ENCODE peak calls at places on chromosome 19, in four cellular contexts. E, M, L and V are unnamed samples.

GRCh38 chr19:54136086-54136863 is 1.3 kb upstream of the CNOT3 start:
- DNase-seq in E (no peak), M (no peak), L (no peak), V (no peak)

GRCh38 chr19:16445238-16446107 is 26.3 kb downstream of the EPS15L1 start:
- DNase-seq in E (no peak), M (no peak), L (no peak), V (peak)

GRCh38 chr19:11142528-11143171 is 12.9 kb downstream of the SPC24 start:
- DNase-seq in E (peak), M (peak), L (peak), V (peak)

GRCh38 chr19:11736696-11737095 is 2.0 kb downstream of the ZNF823 start:
- DNase-seq in E (peak), M (no peak), L (no peak), V (no peak)

GRCh38 chr19:1813837-1814217 is 1.8 kb upstream of the ATP8B3 start:
- DNase-seq in E (no peak), M (no peak), L (no peak), V (no peak)

GRCh38 chr19:16417660-16418596 is 53.8 kb downstream of the EPS15L1 start:
- DNase-seq in E (peak), M (peak), L (peak), V (peak)

GRCh38 chr19:58545286-58546068 is 1.6 kb downstream of the TRIM28 start:
- DNase-seq in E (no peak), M (no peak), L (no peak), V (no peak)

GRCh38 chr19:39768334-39768733 is 10.3 kb upstream of the LEUTX start:
- DNase-seq in E (no peak), M (no peak), L (no peak), V (no peak)

GRCh38 chr19:42401365-42402303 is 11.5 kb upstream of the CNFN start:
- DNase-seq in E (peak), M (peak), L (peak), V (peak)

GRCh38 chr19:10284641-10285278 is 2.0 kb upstream of the ICAM4 start:
- DNase-seq in E (no peak), M (no peak), L (no peak), V (no peak)

GRCh38 chr19:45152504-45153338 is 8.1 kb downstream of the NKPD1 start:
- DNase-seq in E (no peak), M (peak), L (no peak), V (no peak)

GRCh38 chr19:2451741-2452140 is 5.0 kb downstream of the LMNB2 start:
- DNase-seq in E (no peak), M (no peak), L (no peak), V (no peak)

GRCh38 chr19:22260499-22260898 is 25.7 kb upstream of the ZNF729 start:
- DNase-seq in E (no peak), M (no peak), L (no peak), V (no peak)

GRCh38 chr19:16078311-16078758 is 2.0 kb downstream of the TPM4 start:
- DNase-seq in E (no peak), M (no peak), L (peak), V (no peak)

GRCh38 chr19:40236026-40236355 is 9.5 kb upstream of the CCNP start:
- DNase-seq in E (no peak), M (no peak), L (no peak), V (no peak)

GRCh38 chr19:41696402-41697197 is 8.5 kb upstream of the CEACAM7 start:
- DNase-seq in E (no peak), M (peak), L (no peak), V (no peak)

GRCh38 chr19:10431254-10431942 is 11.1 kb downstream of the PDE4A start:
- DNase-seq in E (peak), M (peak), L (no peak), V (no peak)

GRCh38 chr19:49190781-49191180 is 33.2 kb downstream of the TRPM4 start:
- DNase-seq in E (no peak), M (no peak), L (no peak), V (no peak)

GRCh38 chr19:49196527-49197240 is 39.1 kb downstream of the TRPM4 start:
- DNase-seq in E (peak), M (no peak), L (no peak), V (no peak)

GRCh38 chr19:49193822-49194394 is 36.3 kb downstream of the TRPM4 start:
- DNase-seq in E (no peak), M (no peak), L (no peak), V (no peak)

GRCh38 chr19:49189259-49189658 is 31.7 kb downstream of the TRPM4 start:
- DNase-seq in E (no peak), M (no peak), L (no peak), V (no peak)

DNA sequence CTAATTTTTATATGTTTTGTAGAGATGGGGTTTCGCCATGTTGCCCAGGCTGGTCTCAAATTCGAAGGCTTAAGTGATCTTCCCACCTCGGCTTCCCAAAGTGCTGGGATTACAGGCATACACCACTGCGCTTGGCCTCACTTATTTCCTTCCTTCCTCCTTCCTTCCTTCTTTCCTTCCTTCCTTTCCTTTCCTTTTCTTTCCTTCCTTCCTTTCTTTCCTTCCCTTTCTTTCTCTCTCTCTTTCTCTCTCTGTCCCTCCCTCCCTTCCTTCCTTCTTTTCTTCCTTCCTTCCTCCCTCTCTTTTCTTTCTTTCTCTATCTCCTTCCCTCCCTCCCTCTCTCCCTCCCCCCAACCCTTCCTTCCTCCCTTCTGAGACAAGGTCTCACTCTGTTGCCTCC is 36.8 kb downstream of the TRPM4 start:
- DNase-seq in E (no peak), M (no peak), L (no peak), V (no peak)
- TF ChIP-seq HMGXB4 in E (no peak), M (no peak), L (no peak), V (no peak)

DNA sequence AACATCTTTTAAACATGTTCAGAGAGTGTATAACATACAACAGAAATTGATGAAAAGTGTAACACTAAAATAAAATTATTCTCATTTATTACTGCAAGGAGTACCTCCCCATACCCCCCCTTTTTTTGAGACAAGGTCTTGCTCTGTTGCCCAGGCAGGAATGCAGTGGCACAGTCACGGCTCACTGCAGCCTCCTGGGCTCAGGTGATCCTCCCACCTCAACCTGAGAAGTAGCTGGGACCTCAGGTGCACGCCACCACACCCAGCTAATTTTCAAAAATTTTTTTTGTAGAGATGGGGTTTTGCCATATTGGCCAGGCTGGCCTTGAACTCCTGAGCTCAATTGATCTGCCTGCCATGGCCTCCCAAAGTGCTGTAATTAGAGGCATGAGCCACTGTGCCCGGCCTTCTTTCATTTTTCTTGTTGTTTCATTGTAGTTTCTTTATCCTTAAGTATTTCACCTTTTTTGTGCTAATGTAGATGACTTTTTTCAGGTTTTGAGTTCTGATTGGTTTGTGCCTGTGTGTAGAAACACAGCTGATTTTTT is 28.3 kb downstream of the GATAD2A start:
- DNase-seq in E (no peak), M (no peak), L (no peak), V (no peak)
- TF ChIP-seq HMGXB4 in E (no peak), M (no peak), L (no peak), V (no peak)

DNA sequence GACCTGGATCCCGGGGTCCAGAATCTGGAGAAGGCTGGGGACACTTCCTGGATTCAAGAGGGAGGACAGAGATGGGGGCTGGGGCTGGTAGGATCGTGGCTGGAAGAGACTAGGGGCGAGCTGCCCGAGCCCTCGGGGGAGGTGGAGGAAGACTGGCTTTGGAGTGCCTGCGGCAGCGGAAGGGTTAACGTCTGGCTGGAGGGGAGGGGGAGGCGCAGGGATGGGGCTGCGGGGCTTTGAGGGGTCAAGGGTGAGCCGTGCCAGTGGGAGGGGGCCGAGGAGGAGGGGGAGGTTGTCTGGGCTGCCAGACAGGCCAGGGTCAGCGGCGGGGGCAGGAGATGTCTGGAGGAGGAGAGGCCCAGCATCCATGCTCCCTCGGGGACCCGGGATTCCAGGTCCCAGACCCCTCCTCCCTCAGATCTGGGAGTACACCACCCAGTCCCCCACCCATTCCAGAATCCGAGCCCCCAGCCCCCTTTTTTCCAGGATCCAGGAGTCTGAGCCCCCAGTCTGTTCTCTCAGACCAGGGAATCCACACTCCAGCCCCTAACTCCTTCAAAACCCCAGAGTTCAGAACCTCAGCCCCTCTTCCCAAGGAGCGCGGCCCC is 3.3 kb upstream of the SPACA6 start:
- DNase-seq in E (peak), M (peak), L (peak), V (no peak)
- TF ChIP-seq HMGXB4 in E (no peak), M (no peak), L (no peak), V (no peak)

DNA sequence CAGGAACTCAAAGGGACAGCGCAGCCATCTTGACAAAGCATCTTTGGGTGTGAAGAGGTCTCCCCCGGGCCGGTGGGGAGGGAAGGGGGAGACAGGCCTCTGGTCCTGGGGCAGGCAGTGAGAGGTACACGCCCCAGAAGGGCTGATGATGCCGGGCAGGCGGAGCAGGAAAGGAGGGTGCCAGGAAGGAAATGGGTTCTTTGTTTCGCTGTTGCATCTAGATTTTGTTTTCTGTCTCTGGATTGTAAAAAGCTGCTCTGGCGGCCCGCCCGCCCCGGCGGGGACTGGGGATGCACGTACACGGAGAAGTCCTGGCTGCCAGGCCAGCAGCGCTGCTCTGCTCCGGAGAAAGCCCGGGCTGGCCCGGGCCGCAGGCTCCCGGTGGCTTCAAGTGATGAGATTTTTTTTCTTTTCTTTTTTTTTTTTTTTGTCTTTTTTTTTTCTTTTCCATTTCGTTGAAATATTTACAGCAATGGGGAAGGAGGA is 13.2 kb upstream of the ASF1B start:
- DNase-seq in E (no peak), M (no peak), L (no peak), V (no peak)
- TF ChIP-seq HMGXB4 in E (no peak), M (no peak), L (no peak), V (no peak)

DNA sequence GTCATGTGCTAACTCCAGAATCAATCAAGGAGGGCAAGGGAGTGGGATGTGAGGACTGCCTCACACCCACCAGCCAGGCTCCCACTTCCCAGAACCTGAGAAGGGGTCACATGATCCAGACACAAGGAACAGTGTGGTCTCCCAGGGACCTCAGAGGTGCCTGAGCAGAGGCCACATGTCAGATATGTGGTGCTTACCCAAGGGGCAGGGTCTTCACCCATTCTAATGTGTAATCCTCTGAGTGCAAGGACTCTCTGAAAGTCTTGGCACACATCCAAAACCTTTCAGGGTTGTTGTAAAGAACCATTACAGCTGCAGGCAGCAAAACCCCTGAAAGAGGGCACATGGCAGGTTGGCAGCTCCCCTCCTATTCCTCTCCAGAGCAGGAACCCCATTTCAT is 656.6 kb downstream of the UQCRFS1 start:
- DNase-seq in E (no peak), M (no peak), L (no peak), V (no peak)
- TF ChIP-seq HMGXB4 in E (no peak), M (no peak), L (no peak), V (no peak)

DNA sequence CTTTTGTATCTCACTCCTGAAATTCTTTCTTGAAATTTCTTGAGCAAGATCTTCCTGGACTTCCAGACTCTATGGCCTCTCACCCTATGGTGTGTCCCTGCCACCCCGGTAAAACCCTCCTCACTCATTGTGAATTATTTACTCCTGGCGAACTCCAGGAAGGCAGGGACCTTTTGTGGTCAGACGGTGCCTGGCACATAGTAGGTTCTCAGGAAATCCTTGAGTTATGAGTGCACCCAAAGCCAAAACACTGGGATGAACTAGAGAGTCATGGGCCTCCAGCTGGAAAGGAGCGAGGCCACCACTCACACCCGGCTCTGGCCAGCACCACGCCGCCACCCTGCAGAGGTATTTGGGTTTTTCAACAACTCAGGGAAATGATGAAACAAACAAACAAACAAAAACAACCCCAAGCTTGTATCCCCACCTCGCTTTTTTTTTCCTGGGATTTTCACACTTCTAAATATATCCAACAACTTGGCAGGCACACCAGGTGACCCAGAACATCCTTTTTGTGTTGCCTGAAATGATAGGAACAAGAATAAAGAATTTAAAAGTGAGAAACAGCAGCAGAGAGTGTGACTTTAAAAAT is 11.2 kb downstream of the HPN start:
- DNase-seq in E (no peak), M (no peak), L (peak), V (no peak)
- TF ChIP-seq HMGXB4 in E (no peak), M (no peak), L (no peak), V (no peak)

GRCh38 chr19:33214621-33215020 is 11.0 kb downstream of the SLC7A10 start:
- DNase-seq in E (no peak), M (peak), L (peak), V (peak)
- TF ChIP-seq HMGXB4 in E (no peak), M (no peak), L (no peak), V (no peak)

DNA sequence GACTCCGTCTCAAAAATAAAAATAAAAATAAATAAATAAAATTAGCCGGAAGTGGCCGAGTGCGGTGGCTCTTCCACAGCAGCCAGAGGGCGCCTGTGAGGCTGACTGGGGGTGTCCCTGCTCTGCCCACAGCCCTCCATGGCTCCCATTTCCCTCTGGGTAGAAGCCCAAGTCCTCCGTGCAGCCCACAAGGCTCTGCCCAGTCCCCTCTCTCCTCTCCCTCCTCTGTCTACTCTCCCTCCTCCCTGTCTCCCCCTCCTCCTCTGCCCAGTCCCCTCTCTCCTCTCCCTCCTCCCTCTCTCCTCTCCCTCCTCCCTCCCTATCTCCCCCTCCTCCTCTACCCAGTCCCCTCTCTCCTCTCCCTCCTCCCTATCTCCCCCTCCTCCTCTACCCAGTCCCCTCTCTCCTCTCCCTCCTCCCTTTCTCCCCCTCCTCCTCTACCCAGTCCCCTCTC is 20.4 kb downstream of the MISP start:
- DNase-seq in E (peak), M (no peak), L (peak), V (peak)
- TF ChIP-seq HMGXB4 in E (no peak), M (no peak), L (no peak), V (peak)

DNA sequence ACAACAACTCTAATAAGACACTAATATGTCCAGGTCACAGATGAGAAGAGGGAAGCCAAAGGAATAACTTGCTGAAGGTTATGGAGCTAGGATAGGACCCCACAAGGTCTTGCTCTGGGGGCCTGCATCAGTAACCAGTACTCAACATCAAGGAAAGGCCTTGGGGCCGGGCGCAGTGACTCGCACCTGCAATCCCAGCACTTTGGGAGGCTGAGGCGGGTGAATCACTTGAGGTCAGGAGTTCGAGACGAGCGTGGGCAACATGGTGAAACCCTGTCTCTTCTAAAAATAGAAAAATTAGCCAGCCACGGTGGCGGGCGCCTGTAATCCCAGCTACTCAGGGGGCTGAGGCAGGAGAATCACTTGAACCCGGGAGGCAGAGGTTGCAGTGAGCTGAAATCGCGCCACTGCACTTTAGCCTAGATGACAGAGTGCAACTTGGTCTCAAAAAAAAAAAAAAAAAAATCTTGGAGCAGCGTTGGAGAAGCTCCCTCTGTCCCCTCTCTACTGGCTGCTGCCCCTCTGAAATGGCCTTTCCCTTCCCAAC is 1.8 kb downstream of the LONP1 start:
- DNase-seq in E (peak), M (no peak), L (no peak), V (no peak)
- TF ChIP-seq HMGXB4 in E (no peak), M (no peak), L (no peak), V (no peak)